ENCODE peak calls at places on chromosomes 13 and 19, in ten cellular contexts. E is colonic mucosa, G is DND-41, J is heart left ventricle, I is GM23338, M is fibroblast of lung, W is IMR-90, N is kidney, S is cardiac muscle cell, R is body of pancreas. X is an unnamed sample. For H3K4me1, the result is how much of the 10 kb centered on the place peaks cover.

GRCh38 chr19:13058951-13059660 is 43.6 kb downstream of the LYL1 start:
- DNase-seq in S (no peak), J (no peak), N (no peak), R (no peak), W (no peak), G (no peak), I (no peak), E (no peak), M (no peak), X (no peak)

GRCh38 chr13:45500492-45501174 is 35.9 kb downstream of the COG3 start:
- DNase-seq in N (no peak), J (no peak), E (no peak), G (no peak), M (peak), S (no peak), I (no peak), W (peak), R (no peak), X (peak)

GRCh38 chr13:44052843-44053607 is 173.3 kb downstream of the LACC1 start:
- DNase-seq in N (no peak), S (peak), G (no peak), I (peak), E (no peak), W (peak), R (peak), J (no peak), M (peak), X (peak)

GRCh38 chr13:94369862-94370491 is 109.5 kb downstream of the DCT start:
- DNase-seq in N (no peak), E (peak), I (no peak), M (peak), G (no peak), W (peak), J (peak), R (peak), S (no peak), X (peak)

GRCh38 chr13:48222358-48223015 is 10.5 kb upstream of the ITM2B start:
- DNase-seq in W (peak), J (peak), G (no peak), N (no peak), E (no peak), I (no peak), M (peak), R (peak), S (no peak), X (peak)

GRCh38 chr13:71300602-71301001 is 566.4 kb downstream of the DACH1 start:
- DNase-seq in N (no peak), I (no peak), J (no peak), S (no peak), G (no peak), M (no peak), W (no peak), E (no peak), R (no peak), X (no peak)

GRCh38 chr13:45411226-45411625 is 6.9 kb downstream of the SLC25A30 start:
- DNase-seq in J (no peak), I (no peak), R (no peak), W (no peak), N (no peak), G (no peak), E (no peak), M (no peak), S (no peak), X (no peak)

GRCh38 chr19:15871570-15871969 is 26.3 kb downstream of the CYP4F2 start:
- DNase-seq in G (no peak), J (no peak), M (no peak), R (peak), N (no peak), S (no peak), I (no peak), E (no peak), W (no peak), X (no peak)

GRCh38 chr13:51222510-51223283 is 499 bp downstream of the FAM124A start:
- DNase-seq in W (no peak), R (no peak), S (peak), G (no peak), J (no peak), M (no peak), E (no peak), N (no peak), I (peak), X (peak)

GRCh38 chr13:33188093-33188882 is 97.3 kb downstream of the STARD13 start:
- DNase-seq in E (no peak), M (no peak), R (no peak), I (no peak), N (no peak), J (no peak), S (no peak), W (peak), G (no peak), X (peak)

GRCh38 chr19:10104130-10104513 is 1.6 kb upstream of the ANGPTL6 start:
- DNase-seq in N (no peak), I (no peak), M (no peak), E (no peak), W (no peak), J (no peak), S (no peak), R (no peak), G (no peak), X (no peak)
- H3K4me1 ChIP-seq in N (under half), I (under half), M (under half), E (under half), W (under half), J (under half), S (under half), R (under half), G (under half), X (under half)

GRCh38 chr13:42354246-42355117 is 82.5 kb downstream of the AKAP11 start:
- DNase-seq in I (peak), J (no peak), R (no peak), G (peak), M (peak), E (no peak), S (peak), W (peak), N (no peak), X (peak)
- H3K4me1 ChIP-seq in I (under half), J (under half), R (under half), G (under half), M (under half), E (under half), S (under half), W (under half), N (under half), X (under half)

GRCh38 chr19:18491995-18492953 is 29.6 kb downstream of the ELL start:
- DNase-seq in I (no peak), J (no peak), R (no peak), W (no peak), G (no peak), E (no peak), S (no peak), M (no peak), N (no peak), X (no peak)
- H3K4me1 ChIP-seq in I (under half), J (under half), R (half or more), W (under half), G (under half), E (under half), S (under half), M (under half), N (half or more), X (under half)

GRCh38 chr19:11199517-11199916 is 2.2 kb upstream of the KANK2 start:
- DNase-seq in N (no peak), S (no peak), I (no peak), E (no peak), G (no peak), M (no peak), W (no peak), R (no peak), J (no peak), X (no peak)

GRCh38 chr19:11201791-11202190 is 4.4 kb upstream of the KANK2 start:
- DNase-seq in N (no peak), I (no peak), J (no peak), G (no peak), E (no peak), S (no peak), R (no peak), M (no peak), W (no peak), X (no peak)

GRCh38 chr19:11200015-11200574 is 2.8 kb upstream of the KANK2 start:
- DNase-seq in G (no peak), I (no peak), S (no peak), J (no peak), R (no peak), M (no peak), E (no peak), W (no peak), N (no peak), X (no peak)

GRCh38 chr19:11202488-11203193 is 5.3 kb upstream of the KANK2 start:
- DNase-seq in I (no peak), M (no peak), R (no peak), J (no peak), S (no peak), G (no peak), N (peak), W (no peak), E (no peak), X (no peak)

GRCh38 chr19:11200931-11201330 is 3.6 kb upstream of the KANK2 start:
- DNase-seq in E (no peak), W (no peak), R (no peak), M (no peak), N (no peak), J (no peak), S (no peak), G (no peak), I (no peak), X (no peak)
- H3K4me1 ChIP-seq in E (under half), W (under half), R (half or more), M (under half), N (under half), J (under half), S (under half), G (under half), I (under half), X (under half)

GRCh38 chr19:5205937-5206750 is 134.5 kb downstream of the PTPRS start:
- DNase-seq in W (no peak), I (no peak), R (no peak), J (no peak), S (no peak), N (no peak), G (no peak), M (no peak), E (no peak), X (no peak)
- H3K4me1 ChIP-seq in W (under half), I (under half), R (under half), J (under half), S (under half), N (under half), G (under half), M (under half), E (under half), X (under half)

GRCh38 chr13:65468628-65469027 is 1761.5 kb downstream of the PCDH9 start:
- DNase-seq in W (peak), N (no peak), J (no peak), I (no peak), E (no peak), R (no peak), S (no peak), M (peak), G (no peak), X (peak)

GRCh38 chr13:65472336-65472735 is 1757.8 kb downstream of the PCDH9 start:
- DNase-seq in J (no peak), N (no peak), R (no peak), G (no peak), W (no peak), S (no peak), I (no peak), M (no peak), E (no peak), X (peak)

GRCh38 chr13:65470781-65471180 is 1759.4 kb downstream of the PCDH9 start:
- DNase-seq in S (no peak), G (no peak), W (peak), I (no peak), N (no peak), R (no peak), E (no peak), M (peak), J (no peak), X (no peak)

GRCh38 chr13:65473199-65473598 is 1756.9 kb downstream of the PCDH9 start:
- DNase-seq in M (no peak), W (no peak), G (no peak), E (no peak), R (no peak), N (no peak), J (no peak), I (no peak), S (no peak), X (no peak)
- H3K4me1 ChIP-seq in M (under half), W (under half), G (under half), E (under half), R (under half), N (under half), J (under half), I (under half), S (under half), X (under half)

GRCh38 chr13:77536358-77536757 is 852 bp downstream of the SCEL start:
- DNase-seq in I (no peak), G (no peak), M (no peak), J (no peak), S (no peak), N (no peak), R (no peak), E (no peak), W (no peak), X (no peak)
- H3K4me1 ChIP-seq in I (under half), G (under half), M (under half), J (under half), S (under half), N (under half), R (under half), E (under half), W (under half), X (under half)

GRCh38 chr19:29667390-29667783 is 2.1 kb downstream of the PLEKHF1 start:
- DNase-seq in I (no peak), M (no peak), W (no peak), E (no peak), G (no peak), S (no peak), R (no peak), J (no peak), N (no peak), X (no peak)
- H3K4me1 ChIP-seq in I (under half), M (under half), W (under half), E (under half), G (half or more), S (under half), R (half or more), J (under half), N (under half), X (half or more)

DNA sequence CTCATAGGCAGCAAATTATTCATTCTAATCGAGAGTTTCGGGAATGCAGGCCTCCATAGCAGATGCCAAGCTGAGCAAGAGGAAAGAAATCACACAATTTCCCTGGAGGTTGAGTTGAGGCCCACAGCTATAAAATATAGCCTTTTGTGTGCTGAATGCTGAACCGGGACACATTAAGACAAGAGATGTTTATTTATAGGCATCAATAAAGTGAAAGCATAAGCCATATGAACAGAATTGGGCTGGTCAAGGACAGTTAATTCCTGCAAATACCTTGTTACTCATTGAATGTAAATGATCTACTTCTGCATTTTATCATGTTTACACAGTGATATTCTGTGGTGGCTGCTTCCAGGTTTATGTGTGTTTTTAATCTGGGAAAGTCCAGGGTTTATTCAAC is 461.7 kb downstream of the KLF12 start:
- DNase-seq in E (peak), I (no peak), S (no peak), G (no peak), N (no peak), J (no peak), R (peak), W (no peak), M (no peak), X (no peak)
- H3K4me1 ChIP-seq in E (under half), I (under half), S (under half), G (under half), N (under half), J (under half), R (under half), W (under half), M (under half), X (under half)

GRCh38 chr19:11197291-11198174 is at the start of gene KANK2:
- DNase-seq in J (peak), R (peak), E (peak), N (peak), W (peak), G (peak), I (peak), S (peak), M (peak), X (peak)

GRCh38 chr19:11195681-11196080 is 1.7 kb downstream of the KANK2 start:
- DNase-seq in J (no peak), M (no peak), E (no peak), G (no peak), W (no peak), I (no peak), R (no peak), N (no peak), S (no peak), X (no peak)

GRCh38 chr19:11198175-11198534 is 810 bp upstream of the KANK2 start:
- DNase-seq in N (no peak), J (no peak), W (no peak), I (no peak), R (no peak), M (no peak), S (no peak), E (no peak), G (no peak), X (no peak)

GRCh38 chr19:11196406-11197287 is 698 bp downstream of the KANK2 start:
- DNase-seq in E (peak), G (no peak), W (peak), S (peak), N (peak), R (peak), M (peak), J (peak), I (peak), X (peak)

GRCh38 chr19:11198769-11199469 is 1.6 kb upstream of the KANK2 start:
- DNase-seq in M (no peak), E (no peak), S (no peak), J (no peak), R (no peak), W (no peak), G (no peak), I (no peak), N (no peak), X (peak)
- H3K4me1 ChIP-seq in M (under half), E (under half), S (under half), J (under half), R (half or more), W (under half), G (under half), I (under half), N (under half), X (under half)